ENCODE peak calls at places on chromosomes 11 and 22, in seven cellular contexts. B is sigmoid colon, S is cardiac muscle cell, X is astrocyte of the spinal cord, A is mammary epithelial cell, W is BJ, K is pancreas. O is an unnamed sample.

GRCh38 chr11:30914143-30914762 is 328.1 kb upstream of the MPPED2 start:
- DNase-seq in B (no peak), S (peak), X (peak), A (peak), W (no peak), K (peak), O (peak)

GRCh38 chr11:104609297-104609696 is 289.0 kb downstream of the CASP12 start:
- DNase-seq in B (no peak), S (peak), X (peak), A (peak), W (no peak), K (no peak), O (peak)

GRCh38 chr11:44566559-44566949 is 1.1 kb downstream of the CD82 start:
- DNase-seq in B (no peak), S (no peak), X (no peak), A (no peak), W (no peak), K (no peak), O (no peak)

GRCh38 chr22:50622723-50623327 is 5.1 kb downstream of the ARSA start:
- DNase-seq in B (peak), S (no peak), X (no peak), A (peak), W (no peak), K (peak), O (no peak)

GRCh38 chr11:26439854-26440253 is 107.9 kb downstream of the ANO3 start:
- DNase-seq in B (no peak), S (no peak), X (no peak), A (no peak), W (no peak), K (no peak), O (no peak)

GRCh38 chr22:29080061-29080975 is 7.5 kb downstream of the KREMEN1 start:
- DNase-seq in B (no peak), S (peak), X (no peak), A (peak), W (no peak), K (no peak), O (peak)

GRCh38 chr11:59611570-59612565 is 3.7 kb downstream of the OSBP start:
- DNase-seq in B (no peak), S (no peak), X (no peak), A (no peak), W (no peak), K (peak), O (no peak)

GRCh38 chr11:995752-996420 is 40.6 kb downstream of the MUC6 start:
- DNase-seq in B (no peak), S (peak), X (peak), A (no peak), W (no peak), K (peak), O (no peak)

GRCh38 chr22:50236731-50237409 is 8.0 kb downstream of the TUBGCP6 start:
- DNase-seq in B (no peak), S (no peak), X (peak), A (no peak), W (no peak), K (peak), O (no peak)

GRCh38 chr11:118522571-118523072 is 4.7 kb upstream of the TTC36 start:
- DNase-seq in B (no peak), S (peak), X (peak), A (peak), W (no peak), K (no peak), O (no peak)

GRCh38 chr11:47532597-47533213 is 20.2 kb downstream of the CELF1 start:
- DNase-seq in B (no peak), S (peak), X (no peak), A (no peak), W (no peak), K (no peak), O (no peak)

GRCh38 chr11:130858215-130858614 is 58.1 kb downstream of the SNX19 start:
- DNase-seq in B (no peak), S (no peak), X (no peak), A (no peak), W (no peak), K (no peak), O (no peak)

GRCh38 chr11:134528453-134528852 is 116.4 kb upstream of the B3GAT1 start:
- DNase-seq in B (peak), S (no peak), X (no peak), A (no peak), W (no peak), K (no peak), O (no peak)

GRCh38 chr11:7572001-7572712 is 58.4 kb downstream of the PPFIBP2 start:
- DNase-seq in B (no peak), S (no peak), X (no peak), A (no peak), W (no peak), K (no peak), O (peak)

GRCh38 chr11:46382644-46383403 is 1.4 kb downstream of the MDK start:
- DNase-seq in B (peak), S (peak), X (no peak), A (no peak), W (no peak), K (no peak), O (peak)

GRCh38 chr11:47617417-47617809 is 23.2 kb upstream of the C1QTNF4 start:
- DNase-seq in B (no peak), S (peak), X (peak), A (no peak), W (no peak), K (no peak), O (no peak)

GRCh38 chr22:41598081-41598480 is 8.4 kb upstream of the PMM1 start:
- DNase-seq in B (no peak), S (peak), X (peak), A (peak), W (no peak), K (no peak), O (no peak)

GRCh38 chr11:450809-451451 is 851 bp downstream of the PTDSS2 start:
- DNase-seq in B (peak), S (peak), X (peak), A (peak), W (peak), K (peak), O (peak)

GRCh38 chr11:102410382-102410784 is 42.2 kb downstream of the TMEM123 start:
- DNase-seq in B (no peak), S (peak), X (peak), A (no peak), W (no peak), K (no peak), O (no peak)

GRCh38 chr22:37244114-37244921 is at the start of gene RAC2:
- DNase-seq in B (peak), S (peak), X (peak), A (peak), W (no peak), K (peak), O (no peak)

GRCh38 chr22:21816472-21816786 is 51.0 kb downstream of the MAPK1 start:
- DNase-seq in B (no peak), S (no peak), X (no peak), A (no peak), W (no peak), K (no peak), O (no peak)

GRCh38 chr22:21818487-21819182 is 48.8 kb downstream of the MAPK1 start:
- DNase-seq in B (no peak), S (no peak), X (no peak), A (no peak), W (no peak), K (no peak), O (no peak)

GRCh38 chr22:21815357-21815756 is 52.1 kb downstream of the MAPK1 start:
- DNase-seq in B (no peak), S (no peak), X (no peak), A (no peak), W (no peak), K (no peak), O (no peak)

GRCh38 chr22:21815958-21816357 is 51.5 kb downstream of the MAPK1 start:
- DNase-seq in B (no peak), S (no peak), X (no peak), A (no peak), W (no peak), K (no peak), O (no peak)

DNA sequence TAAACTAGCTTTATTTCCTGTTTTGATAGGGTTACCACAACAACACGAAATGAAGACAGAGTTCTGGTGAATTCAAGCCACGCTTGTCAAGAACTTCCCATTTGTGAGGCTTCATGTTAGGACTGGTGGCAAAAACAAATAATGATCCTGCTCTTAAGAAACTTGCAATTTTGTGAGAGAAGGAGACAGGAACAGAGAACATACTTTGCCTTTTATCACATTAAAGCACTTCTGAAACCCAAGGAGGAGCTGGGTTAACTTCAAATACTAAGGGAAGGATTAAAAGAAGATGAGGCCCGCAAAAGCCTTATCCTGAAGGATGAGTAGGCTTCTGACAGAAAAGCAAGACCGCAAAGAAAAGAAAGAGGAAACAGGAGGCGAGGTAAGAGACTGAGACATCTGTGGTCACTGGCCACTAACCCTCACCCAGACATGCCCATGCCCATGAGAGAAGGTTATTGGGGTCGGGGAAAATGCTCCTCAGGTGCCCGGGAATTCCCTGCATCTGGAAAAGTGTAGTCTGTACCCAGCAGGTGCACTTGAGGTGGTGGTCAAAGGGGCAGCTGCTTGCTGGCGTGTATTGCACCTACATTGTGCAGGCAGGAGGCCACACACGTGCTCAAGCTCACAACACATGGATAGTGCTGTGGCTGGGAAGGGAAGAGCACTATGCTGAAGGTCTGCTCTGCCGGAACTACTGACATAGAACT is 50.5 kb downstream of the MAPK1 start:
- DNase-seq in B (no peak), S (peak), X (peak), A (peak), W (peak), K (no peak), O (no peak)
- H3K4me3 ChIP-seq in B (no peak), S (no peak), X (no peak), A (no peak), W (no peak), K (no peak), O (no peak)

DNA sequence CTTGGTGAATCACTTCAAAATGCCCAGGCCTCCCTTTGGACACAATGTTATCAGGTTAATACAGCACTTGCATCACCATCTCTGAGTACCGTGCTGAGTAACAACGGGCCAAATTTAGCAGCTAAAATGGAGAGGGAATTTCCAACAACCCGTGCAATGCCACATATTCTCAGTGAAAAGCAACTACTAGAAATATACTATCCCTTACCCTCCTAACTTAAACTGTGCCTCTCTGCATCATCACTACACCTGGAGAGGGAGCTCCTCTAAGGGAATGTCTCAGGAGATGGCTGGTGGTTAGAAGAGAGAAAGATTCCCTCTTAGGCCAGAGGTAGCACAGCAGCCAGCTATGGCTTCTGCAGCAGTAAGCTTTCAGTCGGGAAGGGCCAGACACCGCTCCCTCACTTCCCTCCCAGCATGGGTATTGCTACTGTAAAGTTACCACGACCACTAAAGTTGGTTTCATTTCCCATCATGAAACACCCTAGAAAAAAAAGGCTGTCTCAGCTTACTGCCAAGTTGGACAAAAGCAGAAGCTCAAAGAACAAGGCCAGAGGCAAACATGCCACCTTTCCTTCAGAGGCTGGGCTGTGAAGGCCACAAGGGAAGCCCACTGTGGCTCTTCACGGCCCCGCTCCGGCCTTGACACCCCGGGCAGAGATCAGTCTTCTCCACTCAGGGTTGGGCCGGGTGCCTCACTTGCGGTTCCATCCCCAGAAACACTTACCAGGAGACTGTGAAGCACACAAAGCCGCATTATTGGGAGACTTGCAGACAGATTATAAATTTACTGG is 3.9 kb downstream of the MAML2 start:
- DNase-seq in B (peak), S (peak), X (peak), A (peak), W (no peak), K (no peak), O (no peak)
- H3K4me3 ChIP-seq in B (peak), S (no peak), X (peak), A (peak), W (peak), K (no peak), O (no peak)

GRCh38 chr22:32203181-32204105 is 1.4 kb downstream of the RFPL2 start:
- DNase-seq in B (no peak), S (no peak), X (no peak), A (no peak), W (no peak), K (no peak), O (no peak)
- H3K4me3 ChIP-seq in B (no peak), S (peak), X (no peak), A (no peak), W (no peak), K (no peak), O (no peak)

GRCh38 chr22:45974498-45974897 is 2.5 kb downstream of the WNT7B start:
- DNase-seq in B (no peak), S (no peak), X (no peak), A (no peak), W (no peak), K (no peak), O (no peak)
- H3K4me3 ChIP-seq in B (no peak), S (no peak), X (no peak), A (no peak), W (no peak), K (no peak), O (no peak)

O was measured in HAP-1.